ENCODE peak calls at places on chromosomes 11 and 22, in five cellular contexts. O is T-cell; V is stimulated activated CD8-positive, alpha-beta memory T cell treated with anti-CD3 and anti-CD28 coated beads, Interleukin-15, amount 100 ng/mL, for 24 hours; Z is left cardiac atrium; C is K562. U is an unnamed sample.

GRCh38 chr11:96061730-96062524 is 138.0 kb upstream of the MTMR2 start:
- DNase-seq in C (no peak), Z (no peak), V (no peak), O (peak; percentile 44), U (no peak)

GRCh38 chr11:61698173-61698965 is 18.2 kb downstream of the DAGLA start:
- DNase-seq in C (no peak), V (no peak), Z (no peak), O (peak; percentile 32), U (no peak)

GRCh38 chr11:120061036-120061760 is 76.7 kb downstream of the TRIM29 start:
- DNase-seq in O (no peak), Z (no peak), C (no peak), V (no peak), U (no peak)

GRCh38 chr11:12420706-12421105 is 43.3 kb downstream of the PARVA start:
- DNase-seq in V (no peak), C (no peak), Z (no peak), O (no peak), U (no peak)

GRCh38 chr22:44074286-44074984 is 50.3 kb downstream of the PARVB start:
- DNase-seq in Z (no peak), O (no peak), C (no peak), V (no peak), U (no peak)

GRCh38 chr11:130145975-130146776 is 13.4 kb upstream of the ST14 start:
- DNase-seq in Z (no peak), C (no peak), O (no peak), V (no peak), U (no peak)

GRCh38 chr22:43042101-43042780 is 27.3 kb upstream of the PACSIN2 start:
- DNase-seq in C (no peak), O (no peak), V (no peak), Z (no peak), U (no peak)

GRCh38 chr11:714436-714835 is 8.4 kb downstream of the EPS8L2 start:
- DNase-seq in C (no peak), V (no peak), O (no peak), Z (no peak), U (no peak)

GRCh38 chr22:36999463-36999862 is 19.8 kb downstream of the TST start:
- DNase-seq in Z (no peak), O (no peak), V (no peak), C (no peak), U (no peak)

GRCh38 chr11:119236490-119236889 is 30.4 kb downstream of the CBL start:
- DNase-seq in O (no peak), V (no peak), Z (no peak), C (no peak), U (no peak)

GRCh38 chr11:72773291-72773690 is 20.6 kb downstream of the STARD10 start:
- DNase-seq in Z (peak; percentile 67), O (no peak), C (peak; percentile 54), V (no peak), U (no peak)

GRCh38 chr11:77188323-77188911 is 60.4 kb downstream of the MYO7A start:
- DNase-seq in Z (peak; percentile 88), V (peak; percentile 37), O (peak; percentile 34), C (peak; percentile 85), U (peak; percentile 18)

U was measured in naive B cell.